ENCODE peak calls at places on chromosomes 3 and 15, in eight cellular contexts. F is HepG2, A is epithelial cell of esophagus, O is body of pancreas, T is ovary, R is Caco-2, C is K562, V is heart left ventricle. B is an unnamed sample.

GRCh38 chr3:123997543-123997942 is 5.6 kb upstream of the ROPN1 start:
- DNase-seq in T (no peak), R (no peak), C (no peak), O (no peak), A (no peak), V (no peak), F (no peak), B (no peak)

GRCh38 chr15:63915888-63916731 is 82.4 kb upstream of the HERC1 start:
- DNase-seq in O (no peak), T (no peak), A (peak), C (no peak), F (no peak), R (no peak), V (no peak), B (peak)

GRCh38 chr3:143830063-143830462 is 18.2 kb downstream of the SLC9A9 start:
- DNase-seq in T (no peak), R (no peak), F (no peak), C (no peak), O (no peak), V (no peak), A (peak), B (no peak)

GRCh38 chr15:77060560-77060959 is 10.3 kb downstream of the TSPAN3 start:
- DNase-seq in C (no peak), F (no peak), V (no peak), T (no peak), R (no peak), A (no peak), O (no peak), B (peak)

GRCh38 chr3:109346099-109346498 is 8.8 kb upstream of the DPPA4 start:
- DNase-seq in A (no peak), O (no peak), C (no peak), V (no peak), R (no peak), F (no peak), T (no peak), B (no peak)

GRCh38 chr3:138459619-138460535 is 25.5 kb downstream of the ESYT3 start:
- DNase-seq in F (no peak), A (no peak), O (no peak), V (no peak), T (no peak), C (no peak), R (peak), B (no peak)

GRCh38 chr3:122758877-122759670 is 34.6 kb downstream of the HSPBAP1 start:
- DNase-seq in O (no peak), F (no peak), R (no peak), V (no peak), T (no peak), A (no peak), C (no peak), B (no peak)

GRCh38 chr3:74351213-74351612 is 263.2 kb downstream of the CNTN3 start:
- DNase-seq in V (no peak), C (no peak), T (no peak), A (no peak), O (no peak), R (no peak), F (no peak), B (no peak)

GRCh38 chr15:82894971-82895520 is 57.5 kb downstream of the HOMER2 start:
- DNase-seq in O (no peak), C (no peak), T (no peak), F (no peak), A (no peak), R (no peak), V (no peak), B (peak)

GRCh38 chr15:66787472-66787871 is 85.4 kb downstream of the SMAD6 start:
- DNase-seq in R (no peak), T (no peak), O (no peak), F (no peak), V (no peak), A (no peak), C (no peak), B (no peak)

GRCh38 chr3:110165753-110166152 is 828.4 kb upstream of the DPPA4 start:
- DNase-seq in F (no peak), O (peak), C (no peak), R (no peak), V (no peak), A (peak), T (no peak), B (no peak)

GRCh38 chr3:196739671-196740475 is at the start of gene PAK2:
- DNase-seq in T (peak), O (peak), V (peak), A (peak), F (peak), C (peak), R (peak), B (peak)

GRCh38 chr3:164465172-164465571 is 613.1 kb downstream of the SI start:
- DNase-seq in V (no peak), A (no peak), R (no peak), O (no peak), T (no peak), F (no peak), C (no peak), B (peak)

GRCh38 chr3:51353566-51354140 is 31.4 kb upstream of the MANF start:
- DNase-seq in V (no peak), R (no peak), C (no peak), A (no peak), F (no peak), O (no peak), T (no peak), B (no peak)

GRCh38 chr3:126314305-126315082 is 42.7 kb downstream of the KLF15 start:
- DNase-seq in R (no peak), F (no peak), O (no peak), C (no peak), V (no peak), A (no peak), T (peak), B (no peak)

GRCh38 chr3:45560270-45561020 is 34.1 kb upstream of the LIMD1 start:
- DNase-seq in C (no peak), R (no peak), O (peak), V (peak), A (no peak), F (no peak), T (peak), B (no peak)

GRCh38 chr15:98785796-98786581 is 137.7 kb downstream of the IGF1R start:
- DNase-seq in C (no peak), V (peak), A (no peak), T (no peak), R (no peak), O (peak), F (peak), B (no peak)

GRCh38 chr3:151630035-151630434 is 103.7 kb upstream of the AADACL2 start:
- DNase-seq in C (no peak), R (no peak), O (no peak), F (peak), A (no peak), T (no peak), V (no peak), B (peak)

GRCh38 chr3:56468184-56469106 is at the start of gene ERC2:
- DNase-seq in C (peak), V (peak), R (peak), T (peak), A (peak), O (peak), F (peak), B (peak)

GRCh38 chr3:162612991-162613390 is 1116.4 kb downstream of the OTOL1 start:
- DNase-seq in V (no peak), O (no peak), T (no peak), A (no peak), R (no peak), F (no peak), C (no peak), B (no peak)

GRCh38 chr15:31461911-31462480 is 135.4 kb downstream of the KLF13 start:
- DNase-seq in A (no peak), T (no peak), C (no peak), O (no peak), F (no peak), V (no peak), R (no peak), B (no peak)

GRCh38 chr3:47517937-47518336 is 4.4 kb upstream of the ELP6 start:
- DNase-seq in O (no peak), R (no peak), C (no peak), T (no peak), A (no peak), V (no peak), F (no peak), B (no peak)

GRCh38 chr3:120093923-120094775 is at the start of gene GSK3B:
- DNase-seq in T (peak), R (peak), V (no peak), A (no peak), O (peak), C (peak), F (peak), B (peak)

GRCh38 chr15:23039917-23040281 is 530 bp upstream of the TUBGCP5 start:
- DNase-seq in C (no peak), T (no peak), V (no peak), A (no peak), F (no peak), R (peak), O (no peak), B (no peak)

GRCh38 chr3:170049146-170050000 is 11.6 kb downstream of the GPR160 start:
- DNase-seq in V (no peak), R (no peak), A (peak), F (no peak), O (peak), C (no peak), T (no peak), B (no peak)

GRCh38 chr3:134879991-134880390 is 84.9 kb downstream of the EPHB1 start:
- DNase-seq in R (no peak), C (no peak), O (no peak), V (no peak), T (no peak), A (no peak), F (peak), B (no peak)

GRCh38 chr15:25611603-25612002 is 172.8 kb upstream of the UBE3A start:
- DNase-seq in O (no peak), V (no peak), T (no peak), F (no peak), A (peak), R (no peak), C (no peak), B (no peak)

GRCh38 chr3:134371542-134372324 is 2.5 kb downstream of the AMOTL2 start:
- DNase-seq in F (no peak), T (no peak), C (no peak), A (no peak), R (no peak), V (no peak), O (no peak), B (no peak)

GRCh38 chr3:82927309-82928253 is 1166.1 kb upstream of the GBE1 start:
- DNase-seq in A (no peak), O (no peak), C (no peak), T (no peak), V (no peak), F (peak), R (no peak), B (no peak)

GRCh38 chr3:120263792-120264191 is 21.2 kb downstream of the GPR156 start:
- DNase-seq in O (no peak), V (no peak), C (no peak), R (no peak), F (no peak), A (no peak), T (no peak), B (no peak)

GRCh38 chr3:100709840-100710235 is 544 bp downstream of the TFG start:
- DNase-seq in T (peak), R (peak), V (peak), A (peak), C (peak), F (no peak), O (peak), B (no peak)

GRCh38 chr15:92848852-92849598 is 51.1 kb upstream of the CHD2 start:
- DNase-seq in R (no peak), C (peak), O (no peak), A (no peak), V (no peak), F (no peak), T (no peak), B (peak)

GRCh38 chr3:10534066-10534465 is 28.7 kb upstream of the ATP2B2 start:
- DNase-seq in V (no peak), T (no peak), F (no peak), R (no peak), C (no peak), O (no peak), A (no peak), B (no peak)

GRCh38 chr3:188796122-188796631 is 375.6 kb upstream of the TPRG1 start:
- DNase-seq in T (no peak), C (no peak), O (no peak), V (no peak), A (peak), F (no peak), R (no peak), B (peak)

GRCh38 chr3:113626513-113627371 is 69.7 kb downstream of the USF3 start:
- DNase-seq in A (peak), V (peak), O (peak), C (peak), F (peak), R (peak), T (peak), B (peak)

GRCh38 chr3:186988806-186989205 is 58.5 kb downstream of the ST6GAL1 start:
- DNase-seq in V (no peak), T (no peak), O (no peak), C (no peak), R (no peak), A (no peak), F (no peak), B (no peak)

GRCh38 chr15:75468908-75469307 is 17.4 kb upstream of the SIN3A start:
- DNase-seq in C (no peak), R (no peak), V (no peak), F (no peak), O (peak), A (no peak), T (no peak), B (no peak)

GRCh38 chr3:190017575-190018288 is 103.0 kb downstream of the P3H2 start:
- DNase-seq in V (no peak), A (peak), O (peak), T (peak), R (no peak), C (no peak), F (no peak), B (peak)

GRCh38 chr3:129593230-129593594 is 13.3 kb downstream of the PLXND1 start:
- DNase-seq in R (no peak), O (no peak), C (no peak), F (no peak), T (no peak), V (no peak), A (no peak), B (no peak)
- H3K4me3 ChIP-seq in R (no peak), O (no peak), C (no peak), F (peak), T (peak), V (peak), A (no peak), B (no peak)

GRCh38 chr15:44550734-44551133 is 13.8 kb downstream of the EIF3J start:
- DNase-seq in T (no peak), O (no peak), A (no peak), V (no peak), F (no peak), C (no peak), R (no peak), B (no peak)

GRCh38 chr15:44541282-44541958 is 4.5 kb downstream of the EIF3J start:
- DNase-seq in R (no peak), F (peak), T (no peak), V (no peak), A (peak), C (no peak), O (no peak), B (peak)

GRCh38 chr15:44550256-44550655 is 13.3 kb downstream of the EIF3J start:
- DNase-seq in C (no peak), O (no peak), V (no peak), R (no peak), F (no peak), A (peak), T (no peak), B (peak)

GRCh38 chr15:44545934-44546802 is 9.2 kb downstream of the EIF3J start:
- DNase-seq in A (peak), V (no peak), O (no peak), T (no peak), C (no peak), R (no peak), F (no peak), B (peak)
- TF ChIP-seq CTCF in A (peak), V (no peak), O (peak), T (no peak), C (peak), R (peak), F (peak), B (peak)

DNA sequence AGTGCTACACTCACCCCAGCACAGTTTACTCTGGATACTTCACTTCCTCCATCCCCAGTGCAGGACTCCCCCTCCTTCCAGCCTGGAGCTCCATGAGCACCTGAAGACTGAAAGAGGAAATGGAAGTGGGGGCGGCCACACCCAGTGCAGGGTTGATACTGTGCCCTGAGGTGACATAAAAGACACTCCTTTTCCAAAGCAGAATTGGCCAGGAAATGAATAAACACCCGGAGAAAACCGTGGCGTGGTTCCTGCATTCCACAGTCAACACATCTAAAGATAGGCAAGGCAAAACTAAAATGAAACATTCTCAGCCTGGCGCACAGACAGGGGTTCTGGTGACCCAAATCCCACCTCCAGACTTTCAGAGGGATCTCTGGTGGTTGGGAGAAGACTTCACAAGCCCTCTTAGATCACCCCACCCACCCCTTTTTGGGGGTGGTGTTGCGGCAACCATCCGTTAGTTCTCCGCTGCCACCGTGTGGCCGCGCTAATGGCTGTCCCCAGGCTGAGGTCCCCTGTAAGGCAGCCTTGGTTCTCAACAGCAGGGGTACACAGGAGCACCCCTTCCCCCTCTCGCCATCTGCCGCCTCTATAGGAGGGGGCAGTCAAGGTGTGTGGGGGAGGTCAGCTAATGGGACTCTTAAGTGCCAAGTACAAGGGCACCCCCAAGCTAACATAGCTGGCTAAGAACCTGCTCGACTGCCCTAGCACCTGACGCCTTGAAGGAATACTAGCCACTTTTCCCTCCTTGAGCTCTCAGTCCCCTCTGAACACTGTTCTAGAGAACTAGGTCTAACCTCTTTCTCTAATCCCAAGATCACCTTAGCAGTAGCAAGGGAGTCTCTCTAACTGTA is 2.6 kb upstream of the MST1R start:
- DNase-seq in T (peak), O (peak), A (peak), F (peak), V (peak), C (peak), R (peak), B (peak)
- H3K4me3 ChIP-seq in T (no peak), O (no peak), A (peak), F (peak), V (peak), C (peak), R (no peak), B (peak)

DNA sequence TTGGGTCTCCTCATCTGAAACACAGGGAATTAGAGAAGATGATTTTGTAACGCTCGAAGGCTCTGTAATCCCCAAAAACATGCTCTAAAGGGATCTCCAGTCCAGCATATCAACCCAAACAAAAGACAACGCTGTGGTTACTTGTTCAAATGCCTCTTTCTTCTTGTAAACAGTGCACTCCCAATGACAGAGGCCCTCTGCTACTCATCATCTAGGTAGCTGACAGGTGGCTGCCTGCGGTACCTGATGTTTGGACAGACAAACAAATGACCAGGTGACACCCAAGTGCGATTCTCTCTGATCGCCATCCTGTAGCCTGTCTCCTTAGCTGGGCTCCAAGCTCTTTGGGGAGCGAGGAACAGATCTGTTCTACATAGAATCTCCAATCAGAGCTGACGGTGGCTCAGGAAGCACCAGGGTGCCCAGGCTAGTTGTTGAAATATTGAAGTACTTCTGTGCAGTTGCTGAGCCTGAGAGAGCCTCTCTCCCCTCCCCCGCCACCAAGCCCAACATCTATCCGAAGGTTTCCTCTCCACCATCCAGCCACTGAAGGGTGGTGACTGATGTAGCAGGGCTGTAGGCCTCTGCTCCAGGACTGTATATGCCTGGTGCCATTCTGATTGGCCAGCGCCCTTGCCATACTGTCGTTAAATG is 238.7 kb downstream of the XXYLT1 start:
- DNase-seq in C (no peak), T (no peak), F (no peak), V (no peak), A (no peak), R (no peak), O (no peak), B (no peak)
- TF ChIP-seq CTCF in C (no peak), T (no peak), F (no peak), V (no peak), A (no peak), R (no peak), O (no peak), B (no peak)

DNA sequence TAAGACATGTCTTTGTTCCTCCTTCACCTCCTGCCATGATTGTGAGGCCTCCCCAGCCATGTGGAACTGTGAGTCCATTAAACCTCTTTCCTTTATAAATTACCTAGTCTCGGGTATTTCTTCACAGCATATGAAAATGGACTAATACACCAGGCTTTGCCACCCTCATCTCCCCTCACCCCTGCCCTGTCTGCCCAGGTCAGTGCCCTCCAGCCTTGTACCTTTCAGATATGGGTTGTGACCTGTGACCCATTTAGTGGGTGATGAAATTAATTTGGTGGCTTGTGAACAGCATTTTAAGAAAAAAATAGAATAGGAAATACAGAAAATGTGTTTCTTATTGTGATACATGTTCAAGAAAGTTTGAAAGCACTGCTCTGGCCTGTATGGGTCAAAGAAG is 56.3 kb upstream of the MCF2L2 start:
- DNase-seq in C (no peak), V (no peak), T (no peak), F (no peak), O (no peak), A (no peak), R (no peak), B (no peak)
- H3K4me3 ChIP-seq in C (no peak), V (no peak), T (no peak), F (no peak), O (no peak), A (no peak), R (no peak), B (no peak)

DNA sequence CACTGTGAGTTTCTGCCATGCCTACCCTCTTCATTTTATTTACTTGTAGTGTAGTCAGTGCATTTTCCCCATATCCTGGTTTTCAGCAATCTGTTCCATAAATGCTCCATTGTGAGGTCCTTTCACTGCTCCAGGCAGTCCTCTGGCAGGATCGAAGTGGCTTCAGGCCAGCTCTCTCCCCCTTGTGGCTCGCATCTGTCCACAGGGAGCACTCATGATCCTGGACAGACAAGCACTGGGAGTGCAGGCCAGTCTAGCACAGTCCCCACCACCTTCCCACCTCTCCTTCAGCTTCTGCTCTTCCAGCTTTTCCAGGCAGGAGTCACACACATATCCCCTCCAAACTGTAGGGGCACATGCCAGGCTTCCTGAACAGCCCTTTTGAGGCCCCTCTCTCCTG is 173.6 kb downstream of the PPM1L start:
- DNase-seq in F (no peak), V (peak), O (peak), A (no peak), C (no peak), T (no peak), R (no peak), B (no peak)
- TF ChIP-seq CTCF in F (peak), V (no peak), O (no peak), A (peak), C (no peak), T (no peak), R (no peak), B (peak)

GRCh38 chr3:73009008-73009407 is 12.4 kb downstream of the PPP4R2 start:
- DNase-seq in F (no peak), C (no peak), R (no peak), V (no peak), A (no peak), O (no peak), T (no peak), B (no peak)
- H3K4me3 ChIP-seq in F (no peak), C (no peak), R (no peak), V (no peak), A (no peak), O (no peak), T (no peak), B (no peak)

B was measured in astrocyte of the spinal cord.